ENCODE peak calls at places on chromosomes 12 and 14, in five cellular contexts. R, H, I, U and Y are unnamed samples.

GRCh38 chr14:105867961-105868599 is 341.7 kb downstream of the TMEM121 start:
- DNase-seq in I (peak), H (no peak), R (no peak), U (no peak), Y (no peak)

GRCh38 chr12:131676544-131676943 is 34.3 kb upstream of the SFSWAP start:
- DNase-seq in U (no peak), R (no peak), I (no peak), H (no peak), Y (no peak)

GRCh38 chr14:70640938-70641547 is 673 bp upstream of the TTC9 start:
- DNase-seq in I (no peak), U (no peak), R (no peak), H (no peak), Y (peak)

GRCh38 chr12:91309450-91309849 is 126.8 kb upstream of the DCN start:
- DNase-seq in H (no peak), U (no peak), R (no peak), I (no peak), Y (no peak)

GRCh38 chr12:40819427-40820108 is 127.3 kb downstream of the CNTN1 start:
- DNase-seq in U (no peak), I (peak), R (no peak), H (no peak), Y (peak)

GRCh38 chr12:1796515-1797010 is 23.8 kb upstream of the LRTM2 start:
- DNase-seq in U (no peak), I (no peak), H (no peak), R (no peak), Y (no peak)

GRCh38 chr12:10365716-10366433 is 24.0 kb downstream of the KLRK1 start:
- DNase-seq in I (no peak), U (no peak), R (peak), H (peak), Y (peak)

GRCh38 chr12:40054554-40055226 is 51.2 kb downstream of the SLC2A13 start:
- DNase-seq in U (no peak), I (no peak), H (no peak), R (no peak), Y (no peak)

GRCh38 chr14:85175556-85175955 is 354.4 kb upstream of the FLRT2 start:
- DNase-seq in H (no peak), R (no peak), I (no peak), U (no peak), Y (no peak)

GRCh38 chr12:74292351-74293194 is 245.1 kb upstream of the ATXN7L3B start:
- DNase-seq in I (peak), U (no peak), H (peak), R (no peak), Y (no peak)

GRCh38 chr12:127538325-127538724 is 728.6 kb upstream of the TMEM132C start:
- DNase-seq in U (no peak), R (no peak), H (no peak), I (no peak), Y (no peak)

GRCh38 chr12:69982081-69982480 is 157.1 kb downstream of the MYRFL start:
- DNase-seq in H (no peak), I (no peak), R (no peak), U (no peak), Y (no peak)

GRCh38 chr12:1122803-1123202 is 131.8 kb downstream of the ERC1 start:
- DNase-seq in R (no peak), U (no peak), I (no peak), H (peak), Y (no peak)

GRCh38 chr12:121318121-121318520 is 21.6 kb upstream of the CAMKK2 start:
- DNase-seq in I (no peak), R (no peak), H (no peak), U (no peak), Y (no peak)

GRCh38 chr12:92828565-92828964 is 100.5 kb downstream of the EEA1 start:
- DNase-seq in U (no peak), R (no peak), I (no peak), H (no peak), Y (no peak)

DNA sequence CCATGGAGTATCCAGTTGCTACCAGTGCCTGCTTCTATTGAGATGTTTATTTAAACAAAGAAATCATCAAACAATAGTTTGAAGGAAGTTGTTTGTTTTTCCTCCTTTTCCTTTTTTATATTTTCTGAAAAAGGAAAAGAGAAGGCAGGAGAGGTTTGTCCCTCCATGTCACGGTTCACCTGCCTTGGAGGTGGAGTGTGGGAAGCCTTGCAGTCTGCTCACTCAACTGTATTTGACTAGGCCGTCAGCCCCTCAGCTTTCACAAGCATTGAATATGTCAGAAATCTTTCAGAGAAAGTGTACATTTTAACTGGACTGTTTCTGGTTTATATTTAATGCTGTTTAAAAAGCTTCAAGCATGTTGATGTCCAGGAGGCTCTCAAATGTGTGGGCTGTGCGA is 370.4 kb downstream of the NPAS3 start:
- DNase-seq in R (no peak), H (no peak), I (no peak), U (no peak), Y (no peak)
- TF ChIP-seq SP1 in R (no peak), H (no peak), I (no peak), U (no peak), Y (no peak)

GRCh38 chr12:82953397-82953796 is 266.7 kb downstream of the TMTC2 start:
- DNase-seq in I (no peak), H (no peak), U (no peak), R (no peak), Y (no peak)
- TF ChIP-seq SP1 in I (no peak), H (no peak), U (no peak), R (no peak), Y (no peak)

DNA sequence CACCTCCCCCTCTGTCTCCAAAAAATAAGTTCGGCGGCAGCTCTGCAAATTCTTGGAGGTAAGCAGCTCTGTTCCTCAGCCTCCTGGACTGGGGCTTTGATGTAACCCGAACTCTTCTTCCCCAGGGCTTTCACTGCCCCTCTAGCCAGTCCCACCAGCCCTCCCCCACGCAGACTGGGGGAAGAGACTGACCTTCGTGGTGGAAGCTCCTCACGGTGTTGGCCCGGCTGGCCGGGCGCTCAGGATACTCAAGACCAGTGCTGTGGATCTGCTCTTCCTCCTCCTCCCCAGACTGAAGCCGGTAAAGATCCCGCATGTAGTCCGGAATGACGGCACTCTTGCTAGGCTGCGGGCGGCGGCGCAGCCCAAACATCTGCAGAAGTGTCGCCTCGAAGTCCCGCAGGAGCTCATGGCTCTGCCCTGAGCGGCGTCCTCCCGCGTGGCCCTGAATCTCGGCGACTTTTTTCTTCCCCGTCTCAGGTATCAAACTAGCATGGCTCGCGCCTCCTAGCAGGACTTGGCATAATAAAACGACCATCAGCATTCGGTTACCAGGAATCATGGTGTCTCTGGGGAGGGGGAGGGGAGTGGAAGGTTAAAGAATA is 4.9 kb downstream of the BMP4 start:
- DNase-seq in R (no peak), U (no peak), I (peak), H (no peak), Y (peak)
- TF ChIP-seq SP1 in R (no peak), U (no peak), I (no peak), H (no peak), Y (no peak)

DNA sequence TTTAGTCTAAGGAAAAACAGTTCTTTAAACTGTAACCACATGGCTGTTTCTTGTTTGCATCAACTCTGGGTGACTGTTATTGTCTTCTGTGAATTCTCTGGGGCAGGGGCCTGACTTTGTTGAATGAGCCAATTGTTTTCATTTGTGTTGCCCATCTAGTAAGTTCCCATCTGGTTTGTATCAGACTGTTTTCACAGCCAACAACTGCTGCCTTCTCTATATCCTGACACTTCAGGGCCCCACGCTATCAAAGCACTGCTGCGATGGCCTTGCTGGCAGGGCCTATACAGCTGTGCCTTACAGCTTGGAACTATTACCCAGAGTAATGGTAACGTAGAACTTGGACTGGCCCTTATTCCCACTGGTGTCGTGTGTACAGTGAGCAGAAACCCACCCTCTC is 104.3 kb upstream of the DACT1 start:
- DNase-seq in I (no peak), R (no peak), H (no peak), U (no peak), Y (no peak)
- TF ChIP-seq SP1 in I (no peak), R (no peak), H (no peak), U (no peak), Y (no peak)

DNA sequence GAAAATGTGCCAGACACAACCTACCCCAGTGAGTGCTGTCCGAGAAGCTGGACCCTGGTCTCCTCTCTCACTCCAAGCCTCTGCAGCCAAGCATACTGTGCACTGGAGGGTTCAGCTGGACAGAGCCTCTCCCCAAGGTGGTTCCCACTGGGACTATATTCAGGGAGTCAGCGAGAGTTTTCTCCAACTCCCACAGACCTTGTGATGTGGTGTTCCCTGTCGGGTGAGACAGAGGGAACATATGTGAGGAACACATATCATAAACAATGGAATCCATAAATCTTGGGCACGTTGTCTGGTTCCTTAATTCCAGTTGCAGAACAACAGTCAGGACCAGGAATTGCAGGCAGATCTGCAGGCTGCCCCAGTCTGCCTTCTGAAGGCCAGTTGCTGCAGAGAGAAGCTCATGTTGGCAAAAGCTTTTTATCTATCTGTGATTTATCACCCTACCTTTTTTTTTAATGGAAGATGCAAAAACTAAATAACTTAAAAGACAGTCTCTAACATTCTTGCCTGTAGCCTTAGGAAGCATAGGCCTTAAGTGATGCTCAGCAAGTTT is 619.9 kb upstream of the TBX3 start:
- DNase-seq in H (no peak), I (no peak), R (no peak), U (no peak), Y (no peak)
- TF ChIP-seq SP1 in H (no peak), I (no peak), R (no peak), U (no peak), Y (no peak)

GRCh38 chr14:24735984-24736630 is 102.1 kb upstream of the GZMB start:
- DNase-seq in H (no peak), R (no peak), I (no peak), U (no peak), Y (no peak)

DNA sequence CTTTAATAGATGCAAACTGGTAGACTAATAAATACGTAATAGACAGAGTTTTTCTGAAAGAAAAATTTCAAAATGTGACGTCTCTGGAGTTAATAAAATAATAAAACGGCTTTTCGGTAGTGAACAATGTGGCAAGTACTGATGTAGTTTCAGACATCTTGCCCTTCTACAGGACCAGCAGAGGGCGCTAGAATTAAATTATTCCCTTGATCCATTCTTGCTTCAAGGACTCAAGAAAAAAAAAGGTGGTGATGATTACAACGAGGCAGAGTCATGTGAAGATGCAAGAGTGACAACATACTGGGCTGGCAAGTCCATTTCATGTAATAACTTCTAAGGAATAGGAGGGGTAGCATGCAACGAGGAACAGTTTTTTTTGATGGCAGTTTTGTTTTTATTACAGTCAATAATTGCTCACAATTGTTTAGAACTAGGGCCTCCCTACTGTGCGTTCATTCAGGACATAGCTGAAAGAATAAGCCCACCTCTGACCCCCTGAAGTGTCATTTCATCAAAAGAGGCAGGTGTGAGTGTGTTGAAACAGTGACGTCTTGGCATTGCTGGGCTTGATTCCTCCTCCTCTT is 101.0 kb upstream of the GZMB start:
- DNase-seq in I (peak), R (peak), U (peak), H (peak), Y (peak)
- TF ChIP-seq SP1 in I (no peak), R (no peak), U (no peak), H (no peak), Y (no peak)

DNA sequence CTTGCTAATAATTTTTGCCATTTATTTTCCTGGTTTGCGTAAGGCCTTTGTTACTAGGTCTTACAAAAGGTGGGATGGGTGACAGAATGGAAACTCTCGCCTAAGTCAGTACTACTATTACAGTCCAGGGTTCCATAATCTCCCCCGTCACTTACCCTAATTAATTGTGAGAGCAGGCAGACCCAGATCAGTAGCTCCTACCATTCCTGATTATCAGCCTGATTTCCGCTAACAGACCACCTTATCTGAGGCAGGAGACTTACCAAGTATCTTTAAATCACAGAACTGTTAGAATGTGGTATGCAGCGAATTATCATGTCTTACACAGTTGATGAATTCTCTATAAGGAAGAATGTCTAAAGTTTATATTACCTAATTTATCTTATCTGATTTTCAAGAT is 234.7 kb downstream of the FOXN3 start:
- DNase-seq in I (no peak), R (no peak), U (no peak), H (no peak), Y (no peak)
- TF ChIP-seq SP1 in I (no peak), R (no peak), U (no peak), H (no peak), Y (no peak)